ENCODE peak calls at places on chromosomes 11 and 22, in six cellular contexts. P is uterus, U is psoas muscle, Y is stomach, R is tibial artery, H is IMR-90. G is an unnamed sample.

GRCh38 chr11:86230196-86230813 is 14.2 kb upstream of the EED start:
- DNase-seq in P (no peak), U (no peak), Y (no peak), R (no peak), H (no peak), G (no peak)

GRCh38 chr22:23180301-23180892 is at the start of gene BCR:
- DNase-seq in P (peak; percentile 63), U (peak; percentile 78), Y (peak; percentile 83), R (peak; percentile 72), H (peak; percentile 65), G (peak; percentile 75)

GRCh38 chr11:128421577-128421976 is 165.8 kb downstream of the ETS1 start:
- DNase-seq in P (no peak), U (no peak), Y (no peak), R (no peak), H (peak; percentile 92), G (no peak)

GRCh38 chr22:38403806-38404205 is 51.2 kb downstream of the KCNJ4 start:
- DNase-seq in P (no peak), U (no peak), Y (no peak), R (no peak), H (no peak), G (no peak)

GRCh38 chr22:23289851-23290724 is 109.8 kb downstream of the BCR start:
- DNase-seq in P (no peak), U (peak; percentile 73), Y (peak; percentile 67), R (peak; percentile 70), H (peak; percentile 62), G (peak; percentile 79)

GRCh38 chr11:10130872-10131271 is 163.1 kb downstream of the SBF2 start:
- DNase-seq in P (no peak), U (no peak), Y (no peak), R (no peak), H (no peak), G (no peak)

GRCh38 chr11:134592391-134592990 is 180.4 kb upstream of the B3GAT1 start:
- DNase-seq in P (no peak), U (no peak), Y (peak; percentile 44), R (no peak), H (no peak), G (peak; percentile 72)

GRCh38 chr11:10486161-10486840 is 31.2 kb downstream of the AMPD3 start:
- DNase-seq in P (no peak), U (no peak), Y (no peak), R (no peak), H (no peak), G (no peak)

GRCh38 chr22:26461188-26461810 is 22.3 kb downstream of the HPS4 start:
- DNase-seq in P (peak; percentile 44), U (peak; percentile 75), Y (peak; percentile 71), R (peak; percentile 44), H (peak; percentile 28), G (peak; percentile 66)

GRCh38 chr22:41526802-41527799 is 17.2 kb downstream of the POLR3H start:
- DNase-seq in P (peak; percentile 57), U (peak; percentile 84), Y (peak; percentile 65), R (no peak), H (peak; percentile 25), G (peak; percentile 51)

GRCh38 chr11:117143871-117144476 is at the start of gene PAFAH1B2:
- DNase-seq in P (peak; percentile 95), U (peak; percentile 98), Y (peak; percentile 97), R (peak; percentile 95), H (peak; percentile 90), G (peak; percentile 92)

GRCh38 chr11:61347916-61348461 is 13.7 kb downstream of the CYB561A3 start:
- DNase-seq in P (no peak), U (no peak), Y (no peak), R (peak; percentile 45), H (no peak), G (no peak)

GRCh38 chr11:23314162-23314561 is 453.9 kb upstream of the CCDC179 start:
- DNase-seq in P (no peak), U (no peak), Y (no peak), R (no peak), H (no peak), G (no peak)

GRCh38 chr22:49550766-49551362 is 276.8 kb downstream of the BRD1 start:
- DNase-seq in P (no peak), U (no peak), Y (no peak), R (no peak), H (no peak), G (no peak)

GRCh38 chr11:87256694-87257340 is 219.1 kb downstream of the TMEM135 start:
- DNase-seq in P (no peak), U (no peak), Y (no peak), R (no peak), H (peak; percentile 41), G (no peak)

GRCh38 chr22:37326726-37327125 is 44.4 kb downstream of the CYTH4 start:
- DNase-seq in P (no peak), U (no peak), Y (peak; percentile 90), R (no peak), H (no peak), G (no peak)

GRCh38 chr11:66335531-66336233 is 552 bp downstream of the RIN1 start:
- DNase-seq in P (peak; percentile 44), U (peak; percentile 72), Y (no peak), R (peak; percentile 24), H (peak; percentile 59), G (peak; percentile 57)

GRCh38 chr11:65479184-65480145 is 19.4 kb upstream of the MALAT1 start:
- DNase-seq in P (peak; percentile 72), U (peak; percentile 82), Y (peak; percentile 77), R (peak; percentile 86), H (peak; percentile 95), G (no peak)

GRCh38 chr11:104782377-104782754 is 115.9 kb downstream of the CASP12 start:
- DNase-seq in P (no peak), U (no peak), Y (no peak), R (no peak), H (no peak), G (no peak)

GRCh38 chr22:44842417-44842816 is 90.0 kb downstream of the ARHGAP8 start:
- DNase-seq in P (no peak), U (peak; percentile 18), Y (no peak), R (no peak), H (no peak), G (no peak)

GRCh38 chr11:26557666-26558065 is 14.4 kb downstream of the MUC15 start:
- DNase-seq in P (no peak), U (no peak), Y (no peak), R (no peak), H (no peak), G (peak; percentile 13)

GRCh38 chr11:123742334-123742733 is 874 bp upstream of the ZNF202 start:
- DNase-seq in P (no peak), U (no peak), Y (no peak), R (no peak), H (no peak), G (no peak)
- H3K27ac ChIP-seq in P (peak overlapping the region; percentile 68), U (no peak overlapping the region), Y (no peak overlapping the region), R (peak overlapping the region; percentile 81), H (no peak overlapping the region), G (no peak overlapping the region)

GRCh38 chr11:73748300-73748699 is 12.6 kb downstream of the RAB6A start:
- DNase-seq in P (no peak), U (no peak), Y (no peak), R (no peak), H (no peak), G (no peak)

GRCh38 chr11:73750238-73750637 is 10.6 kb downstream of the RAB6A start:
- DNase-seq in P (no peak), U (no peak), Y (no peak), R (no peak), H (no peak), G (no peak)

GRCh38 chr11:73746701-73747100 is 14.2 kb downstream of the RAB6A start:
- DNase-seq in P (no peak), U (no peak), Y (no peak), R (no peak), H (no peak), G (no peak)

GRCh38 chr11:73749118-73749517 is 11.8 kb downstream of the RAB6A start:
- DNase-seq in P (no peak), U (no peak), Y (no peak), R (no peak), H (no peak), G (no peak)

DNA sequence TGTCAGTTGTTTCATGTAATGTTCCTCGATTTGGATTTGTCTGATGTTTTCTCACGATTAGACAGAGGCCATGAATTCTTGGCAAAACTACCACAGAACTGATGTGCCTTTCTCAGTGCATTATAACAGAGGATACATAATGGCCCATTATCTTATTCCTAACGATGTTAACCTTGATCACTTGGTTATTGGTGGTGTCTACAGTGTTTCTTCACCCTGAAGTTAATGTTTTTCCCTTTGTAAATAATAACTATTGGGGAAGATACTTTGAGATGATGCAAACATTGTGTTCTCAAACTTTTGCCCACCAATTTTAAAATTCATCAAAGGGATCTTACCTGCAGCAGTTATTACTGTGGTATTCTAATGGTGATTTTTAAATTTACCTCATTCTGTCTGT is 13.1 kb downstream of the RAB6A start:
- DNase-seq in P (no peak), U (no peak), Y (no peak), R (no peak), H (no peak), G (no peak)
- H3K4me1 ChIP-seq in P (peaks cover 4% of the 10 kb centered on the region), U (peaks cover 23% of the 10 kb centered on the region), Y (no peaks in the 10 kb centered on the region), R (peaks cover 48% of the 10 kb centered on the region), H (no peaks in the 10 kb centered on the region), G (no peaks in the 10 kb centered on the region)

GRCh38 chr11:130624946-130625345 is 176.5 kb downstream of the ADAMTS15 start:
- DNase-seq in P (no peak), U (no peak), Y (no peak), R (no peak), H (no peak), G (no peak)

GRCh38 chr11:130620566-130620965 is 172.1 kb downstream of the ADAMTS15 start:
- DNase-seq in P (no peak), U (no peak), Y (no peak), R (no peak), H (no peak), G (no peak)

GRCh38 chr11:130625907-130626306 is 177.5 kb downstream of the ADAMTS15 start:
- DNase-seq in P (no peak), U (no peak), Y (no peak), R (no peak), H (no peak), G (no peak)

GRCh38 chr11:130622126-130622525 is 173.7 kb downstream of the ADAMTS15 start:
- DNase-seq in P (no peak), U (no peak), Y (no peak), R (no peak), H (no peak), G (no peak)

DNA sequence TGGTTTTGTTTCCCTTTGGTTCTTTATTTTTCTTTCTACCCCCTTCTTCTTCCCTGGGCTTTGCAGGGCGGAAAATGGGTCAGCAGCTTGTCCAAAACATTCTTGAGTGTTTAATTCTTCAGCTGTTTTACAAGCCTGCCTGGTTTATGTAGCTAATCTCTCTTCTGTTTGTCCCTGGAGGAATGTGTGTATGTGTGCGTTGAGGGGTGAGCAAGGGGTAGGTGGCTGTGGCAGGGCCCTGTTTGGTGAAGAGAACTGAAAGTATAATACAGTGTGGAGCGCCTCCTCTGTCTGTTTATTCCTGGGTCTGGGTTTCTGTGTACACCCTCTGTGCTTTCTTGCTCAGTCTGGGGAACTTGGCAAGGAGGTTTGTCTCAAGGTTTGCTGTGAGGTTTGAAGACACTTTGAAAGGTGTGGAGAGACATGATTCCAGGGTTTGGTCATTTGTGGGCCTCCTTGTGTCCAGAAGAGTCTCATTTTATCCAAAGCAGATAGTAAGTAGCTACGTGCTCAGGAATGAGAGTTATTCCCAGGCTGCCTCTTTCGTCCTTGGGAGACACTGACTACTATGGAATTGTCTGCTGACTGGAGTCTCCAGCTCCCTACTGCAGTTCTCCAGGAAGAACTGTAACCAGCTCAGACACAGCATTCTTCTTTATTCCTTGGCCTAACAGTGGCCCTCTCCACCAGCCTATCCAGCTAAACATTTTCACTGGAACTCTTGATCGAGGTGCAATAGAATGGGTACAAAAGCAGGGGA is 175.6 kb downstream of the ADAMTS15 start:
- DNase-seq in P (no peak), U (no peak), Y (no peak), R (no peak), H (peak; percentile 28), G (peak; percentile 29)
- H3K27ac ChIP-seq in P (peak overlapping the region; percentile 40), U (no peak overlapping the region), Y (no peak overlapping the region), R (peak overlapping the region; percentile 47), H (peak overlapping the region; percentile 35), G (no peak overlapping the region)

GRCh38 chr22:42993651-42994275 is 21.2 kb downstream of the PACSIN2 start:
- DNase-seq in P (no peak), U (no peak), Y (peak; percentile 25), R (no peak), H (peak; percentile 60), G (peak; percentile 23)
- H3K4me1 ChIP-seq in P (peaks cover 20% of the 10 kb centered on the region), U (peaks cover 54% of the 10 kb centered on the region), Y (peaks cover 69% of the 10 kb centered on the region), R (peaks cover 80% of the 10 kb centered on the region), H (peaks cover 40% of the 10 kb centered on the region), G (peaks cover 13% of the 10 kb centered on the region)

G was measured in SJCRH30.